ENCODE peak calls at places on chromosomes 11 and 22, in ten cellular contexts. A, H, V, L, X, D, Z, F, O and P are unnamed samples.

GRCh38 chr11:14075118-14075601 is 112.6 kb downstream of the SPON1 start:
- DNase-seq in O (no peak), H (no peak), Z (no peak), F (no peak), A (no peak), L (peak; percentile 59), D (no peak), X (no peak), V (no peak), P (no peak)

GRCh38 chr11:12390687-12391110 is 13.3 kb downstream of the PARVA start:
- DNase-seq in F (no peak), A (no peak), Z (no peak), H (no peak), L (no peak), V (no peak), X (no peak), D (no peak), O (no peak), P (no peak)

GRCh38 chr11:68032997-68033707 is 2.7 kb downstream of the NDUFS8 start:
- DNase-seq in D (no peak), F (no peak), Z (no peak), L (no peak), X (no peak), V (no peak), A (no peak), O (no peak), H (no peak), P (no peak)

GRCh38 chr11:103420593-103420992 is 311.4 kb downstream of the DYNC2H1 start:
- DNase-seq in X (no peak), H (no peak), V (no peak), Z (no peak), F (no peak), D (no peak), A (no peak), O (no peak), L (peak; percentile 28), P (peak; percentile 45)

GRCh38 chr11:2549876-2550605 is 105.2 kb downstream of the KCNQ1 start:
- DNase-seq in Z (no peak), O (no peak), X (peak; percentile 56), D (no peak), V (no peak), F (no peak), L (no peak), A (peak; percentile 39), H (no peak), P (no peak)

GRCh38 chr11:1619449-1619848 is 2.5 kb downstream of the KRTAP5-4 start:
- DNase-seq in X (peak; percentile 40), V (no peak), O (no peak), H (no peak), F (no peak), A (peak; percentile 1), D (no peak), L (no peak), Z (no peak), P (no peak)

GRCh38 chr11:76658231-76658630 is 12.3 kb downstream of the LRRC32 start:
- DNase-seq in V (no peak), O (no peak), Z (no peak), A (peak; percentile 34), F (no peak), L (no peak), H (no peak), X (peak; percentile 40), D (no peak), P (no peak)

GRCh38 chr11:125315088-125315740 is 150.7 kb downstream of the PKNOX2 start:
- DNase-seq in V (no peak), A (no peak), O (peak; percentile 35), Z (no peak), L (no peak), F (no peak), D (peak; percentile 56), H (no peak), X (no peak), P (peak; percentile 69)

GRCh38 chr22:46641829-46642266 is 21.7 kb downstream of the GRAMD4 start:
- DNase-seq in L (no peak), F (no peak), Z (no peak), D (no peak), O (no peak), H (no peak), V (no peak), X (no peak), A (no peak), P (peak; percentile 22)

GRCh38 chr11:19988598-19988997 is 171.7 kb downstream of the DBX1 start:
- DNase-seq in O (peak; percentile 76), Z (peak; percentile 44), H (peak; percentile 90), L (peak; percentile 78), V (no peak), D (peak; percentile 31), A (no peak), X (no peak), F (peak; percentile 33), P (peak; percentile 91)

GRCh38 chr11:63835156-63835540 is 3.8 kb upstream of the MARK2 start:
- DNase-seq in A (no peak), X (no peak), H (no peak), F (no peak), L (no peak), O (no peak), Z (no peak), D (no peak), V (no peak), P (no peak)

GRCh38 chr11:43573873-43574272 is 106.7 kb upstream of the HSD17B12 start:
- DNase-seq in O (no peak), H (no peak), D (peak; percentile 34), F (no peak), L (no peak), Z (no peak), V (no peak), A (no peak), X (no peak), P (no peak)

GRCh38 chr11:43574949-43575915 is 105.3 kb upstream of the HSD17B12 start:
- DNase-seq in D (peak; percentile 32), Z (peak; percentile 65), X (no peak), V (no peak), L (peak; percentile 77), F (no peak), A (no peak), H (no peak), O (no peak), P (peak; percentile 68)

GRCh38 chr11:43576834-43577521 is 103.6 kb upstream of the HSD17B12 start:
- DNase-seq in D (peak; percentile 56), F (peak; percentile 87), V (no peak), L (peak; percentile 64), H (peak; percentile 63), X (no peak), Z (peak; percentile 73), O (no peak), A (no peak), P (peak; percentile 62)

GRCh38 chr11:43577566-43578264 is 102.8 kb upstream of the HSD17B12 start:
- DNase-seq in Z (no peak), X (no peak), F (no peak), L (no peak), H (no peak), O (no peak), A (no peak), V (no peak), D (no peak), P (no peak)

DNA sequence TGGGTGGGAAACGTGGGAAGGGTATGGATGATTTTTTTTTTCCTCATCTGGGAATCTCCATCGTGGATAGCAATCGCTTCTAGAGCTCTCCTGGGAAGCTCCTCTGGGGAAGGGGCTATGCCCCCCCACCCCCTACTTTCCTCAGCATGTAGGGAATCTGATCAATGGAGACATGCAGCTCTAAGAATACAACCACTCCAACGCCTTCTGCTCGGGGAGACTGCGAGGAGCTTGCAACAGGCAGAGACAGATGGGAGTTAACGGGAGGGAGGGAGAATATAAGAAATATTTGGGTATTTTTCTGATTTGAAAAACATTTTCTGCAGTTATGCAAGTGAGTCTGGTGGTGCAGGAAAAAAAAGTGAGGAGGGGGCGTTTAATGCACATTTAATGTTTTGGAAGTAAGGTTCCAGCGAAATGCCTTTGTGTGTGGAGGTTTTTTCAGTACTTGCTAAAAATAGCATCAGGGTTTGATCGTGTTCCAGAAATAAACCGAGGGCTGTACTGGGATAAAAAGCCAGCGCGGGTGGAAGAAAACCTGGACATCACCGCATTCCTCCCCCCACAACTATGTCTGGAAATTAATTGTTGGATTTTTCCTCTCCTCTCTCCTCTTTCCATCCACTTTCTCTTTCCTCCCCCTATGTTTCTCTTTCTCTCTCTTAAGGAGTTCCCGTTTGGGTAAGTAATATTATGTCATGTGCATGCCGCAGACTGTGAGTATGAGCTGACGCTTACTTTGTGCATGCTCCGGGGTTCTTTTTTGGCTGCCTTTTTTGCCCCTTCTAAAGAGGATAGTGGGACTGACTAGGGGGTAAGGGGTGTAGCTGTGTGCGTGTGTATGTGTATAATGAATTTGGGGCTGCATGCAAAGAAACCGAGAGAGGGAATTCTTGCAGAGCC is 104.4 kb upstream of the HSD17B12 start:
- DNase-seq in Z (no peak), H (no peak), X (no peak), D (no peak), O (no peak), A (no peak), L (peak; percentile 24), F (no peak), V (no peak), P (peak; percentile 6)
- H3K4me3 ChIP-seq in Z (peak overlapping the region; percentile 35), H (no peak overlapping the region), X (no peak overlapping the region), D (peak overlapping the region; percentile 34), O (no peak overlapping the region), A (no peak overlapping the region), L (no peak overlapping the region), F (no peak overlapping the region), V (peak overlapping the region; percentile 16), P (peak overlapping the region; percentile 13)

GRCh38 chr11:75344186-75344585 is 7.3 kb downstream of the ARRB1 start:
- DNase-seq in L (no peak), V (no peak), D (no peak), Z (no peak), H (no peak), X (no peak), F (no peak), A (peak; percentile 65), O (no peak), P (no peak)
- H3K4me3 ChIP-seq in L (no peak overlapping the region), V (no peak overlapping the region), D (no peak overlapping the region), Z (no peak overlapping the region), H (no peak overlapping the region), X (no peak overlapping the region), F (no peak overlapping the region), A (no peak overlapping the region), O (no peak overlapping the region), P (no peak overlapping the region)

GRCh38 chr11:9672288-9672916 is 8.5 kb downstream of the SWAP70 start:
- DNase-seq in Z (no peak), F (no peak), A (no peak), V (no peak), O (no peak), X (no peak), D (no peak), L (no peak), H (peak; percentile 56), P (no peak)
- H3K4me3 ChIP-seq in Z (no peak overlapping the region), F (no peak overlapping the region), A (no peak overlapping the region), V (no peak overlapping the region), O (no peak overlapping the region), X (no peak overlapping the region), D (no peak overlapping the region), L (no peak overlapping the region), H (no peak overlapping the region), P (no peak overlapping the region)

DNA sequence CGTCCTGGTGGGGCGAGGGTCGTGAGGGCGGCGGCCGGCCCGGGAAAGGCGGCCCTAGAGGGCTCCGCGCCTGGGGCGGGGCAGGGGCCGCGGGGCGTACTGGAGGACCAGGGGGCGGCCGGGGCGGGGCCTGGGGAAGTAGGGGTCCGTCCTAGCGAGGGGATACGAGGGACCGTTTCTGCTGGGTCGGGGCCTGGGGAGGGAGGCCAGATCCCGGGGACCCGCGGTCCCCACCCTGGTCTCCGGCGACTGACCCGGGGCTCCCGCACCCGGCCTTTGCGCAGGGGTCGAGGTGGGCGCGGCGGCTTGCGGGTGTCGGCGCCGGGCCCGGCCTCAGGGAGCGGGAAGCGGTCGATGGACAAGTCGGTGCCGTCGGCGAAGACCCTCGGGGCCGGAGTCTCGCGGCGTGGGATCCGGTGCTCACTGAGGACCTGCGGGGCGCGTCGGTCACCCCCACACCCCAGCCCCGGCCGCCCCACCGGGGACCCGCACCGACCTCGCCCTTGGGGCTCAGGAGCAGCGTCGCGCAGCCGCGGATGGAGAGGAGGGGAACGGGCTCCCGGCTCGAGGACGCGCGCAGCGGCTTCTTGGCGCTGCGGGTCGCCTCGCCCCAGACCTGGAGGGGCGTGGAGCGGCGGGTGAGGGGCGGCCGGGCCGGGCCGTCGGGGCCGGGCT is 4.9 kb downstream of the LMNTD2 start:
- DNase-seq in A (no peak), F (no peak), H (no peak), L (no peak), Z (no peak), V (no peak), D (no peak), X (no peak), O (no peak), P (no peak)
- H3K4me3 ChIP-seq in A (peak overlapping the region; percentile 31), F (peak overlapping the region; percentile 54), H (peak overlapping the region; percentile 53), L (no peak overlapping the region), Z (peak overlapping the region; percentile 36), V (peak overlapping the region; percentile 59), D (no peak overlapping the region), X (peak overlapping the region; percentile 39), O (peak overlapping the region; percentile 8), P (no peak overlapping the region)